ENCODE peak calls at places on chromosomes 12 and 14, in six cellular contexts. W is stomach, B is A549, C is WERI-Rb-1, U is left ventricle myocardium inferior, M is fibroblast of mammary gland. A is an unnamed sample.

GRCh38 chr12:18849080-18849479 is 111.2 kb downstream of the CAPZA3 start:
- DNase-seq in M (peak), U (no peak), B (no peak), W (no peak), C (no peak), A (peak)

GRCh38 chr12:98465950-98466349 is 49.4 kb upstream of the TMPO start:
- DNase-seq in B (no peak), U (no peak), M (peak), C (no peak), W (no peak), A (no peak)

GRCh38 chr12:52037248-52037861 is 13.9 kb upstream of the NR4A1 start:
- DNase-seq in M (peak), U (peak), C (peak), W (peak), B (no peak), A (peak)

GRCh38 chr14:60266021-60266937 is 17.3 kb downstream of the PPM1A start:
- DNase-seq in W (no peak), C (peak), M (peak), U (no peak), B (peak), A (no peak)

GRCh38 chr12:115897718-115898117 is 379.8 kb downstream of the MED13L start:
- DNase-seq in C (no peak), B (no peak), U (no peak), W (no peak), M (peak), A (peak)

GRCh38 chr14:103698380-103699260 is 16.6 kb downstream of the XRCC3 start:
- DNase-seq in U (peak), B (no peak), C (no peak), W (peak), M (no peak), A (no peak)

GRCh38 chr12:21502164-21502496 is 541 bp downstream of the GOLT1B start:
- DNase-seq in W (peak), B (peak), M (peak), C (no peak), U (no peak), A (peak)

GRCh38 chr12:129049917-129050316 is 196.6 kb downstream of the GLT1D1 start:
- DNase-seq in C (no peak), M (no peak), W (no peak), U (no peak), B (no peak), A (no peak)

GRCh38 chr14:23556700-23557440 is 799 bp downstream of the THTPA start:
- DNase-seq in M (no peak), B (no peak), U (no peak), W (no peak), C (no peak), A (no peak)

GRCh38 chr12:121805171-121805687 is 1.4 kb downstream of the SETD1B start:
- DNase-seq in M (peak), W (no peak), U (no peak), B (no peak), C (no peak), A (peak)

GRCh38 chr12:83057436-83057835 is 370.7 kb downstream of the TMTC2 start:
- DNase-seq in M (no peak), B (no peak), W (no peak), C (no peak), U (no peak), A (no peak)

GRCh38 chr12:101700299-101700820 is 2.9 kb downstream of the CHPT1 start:
- DNase-seq in U (no peak), B (no peak), M (no peak), C (no peak), W (no peak), A (no peak)

GRCh38 chr14:94571950-94572349 is 9.3 kb upstream of the SERPINA5 start:
- DNase-seq in C (no peak), B (no peak), M (peak), U (no peak), W (no peak), A (peak)

GRCh38 chr14:61651355-61651754 is 44.0 kb upstream of the HIF1A start:
- DNase-seq in B (no peak), U (no peak), W (no peak), M (no peak), C (no peak), A (no peak)

GRCh38 chr14:61654026-61654425 is 41.3 kb upstream of the HIF1A start:
- DNase-seq in B (no peak), C (no peak), W (no peak), U (no peak), M (no peak), A (no peak)

GRCh38 chr14:61655777-61656176 is 39.5 kb upstream of the HIF1A start:
- DNase-seq in M (no peak), B (no peak), W (no peak), U (no peak), C (no peak), A (no peak)

GRCh38 chr14:61652526-61653262 is 42.6 kb upstream of the HIF1A start:
- DNase-seq in B (no peak), C (no peak), W (no peak), M (peak), U (no peak), A (no peak)

GRCh38 chr14:61653507-61653906 is 41.8 kb upstream of the HIF1A start:
- DNase-seq in C (peak), B (no peak), W (no peak), U (no peak), M (peak), A (peak)
- H3K4me3 ChIP-seq in C (no peak), B (no peak), W (no peak), U (no peak), M (no peak), A (no peak)

DNA sequence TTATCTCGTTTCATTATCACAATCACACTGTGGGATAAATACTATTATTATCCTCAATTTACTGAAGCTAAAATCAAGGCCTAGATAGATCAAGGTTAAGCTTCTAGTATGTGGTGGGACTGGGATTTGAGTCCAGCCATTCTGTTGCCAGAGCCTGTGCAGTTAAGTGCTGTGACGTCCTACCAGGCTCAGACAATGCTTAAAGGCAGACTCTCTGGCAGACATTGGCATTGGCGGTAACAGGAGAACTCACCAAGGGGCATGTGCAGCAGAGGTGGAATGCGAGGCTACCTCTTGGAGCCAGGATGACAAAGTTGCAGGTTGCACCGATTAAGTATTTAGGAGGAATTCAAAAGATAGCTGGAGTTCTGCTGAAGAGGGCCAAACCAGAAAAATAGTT is 155.6 kb upstream of the IFNG-AS1 start:
- DNase-seq in C (no peak), U (no peak), B (no peak), M (no peak), W (no peak), A (no peak)
- H3K4me3 ChIP-seq in C (no peak), U (no peak), B (no peak), M (no peak), W (no peak), A (no peak)

GRCh38 chr12:106141452-106141851 is 2.7 kb upstream of the NUAK1 start:
- DNase-seq in C (no peak), B (no peak), W (no peak), U (no peak), M (no peak), A (no peak)

GRCh38 chr12:106138646-106139421 is at the start of gene NUAK1:
- DNase-seq in C (peak), B (peak), W (peak), M (no peak), U (peak), A (peak)

GRCh38 chr12:106139422-106140141 is 828 bp upstream of the NUAK1 start:
- DNase-seq in M (peak), C (peak), U (peak), W (peak), B (peak), A (peak)

GRCh38 chr12:106141003-106141402 is 2.2 kb upstream of the NUAK1 start:
- DNase-seq in B (no peak), C (no peak), M (no peak), W (no peak), U (no peak), A (no peak)

DNA sequence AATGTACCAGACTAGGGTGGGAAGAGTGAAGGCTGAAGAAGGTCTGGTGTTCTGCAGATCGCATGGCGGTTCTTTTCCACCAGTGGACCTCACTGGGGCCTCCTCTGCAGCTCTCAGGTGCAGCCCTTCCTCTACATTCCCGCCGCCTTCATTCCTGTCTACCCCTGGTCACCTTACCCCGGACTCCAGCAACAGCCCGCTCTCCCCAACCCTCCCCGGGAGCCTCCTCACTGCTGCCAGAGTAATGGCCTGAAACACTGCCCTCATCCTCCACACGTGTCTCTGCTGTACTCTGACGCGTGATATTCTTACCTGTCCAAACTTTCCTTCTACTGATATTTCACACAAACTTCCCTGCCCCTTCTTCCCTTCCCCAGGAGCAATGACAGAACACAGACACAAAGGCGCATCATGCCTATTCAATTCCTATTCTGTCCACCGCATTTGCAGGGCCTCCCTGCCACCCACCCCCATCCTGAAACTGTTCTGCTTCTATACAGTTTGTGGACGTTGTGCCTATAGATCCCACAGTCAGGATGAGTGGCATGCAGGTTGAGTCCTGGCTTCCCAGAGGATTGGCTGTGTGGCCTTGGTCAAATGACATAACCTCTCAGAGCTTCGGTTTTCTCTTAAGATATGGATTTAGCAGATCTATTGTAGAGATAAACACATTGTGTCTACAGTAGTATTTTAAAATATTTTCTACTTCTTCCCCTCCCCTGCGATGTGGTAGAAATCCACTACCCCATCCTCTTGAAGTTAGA is 1.7 kb upstream of the NUAK1 start:
- DNase-seq in M (no peak), C (no peak), U (no peak), B (no peak), W (no peak), A (no peak)
- H3K4me3 ChIP-seq in M (peak), C (no peak), U (peak), B (peak), W (peak), A (peak)

GRCh38 chr12:77941396-77941795 is 110.7 kb downstream of the NAV3 start:
- DNase-seq in M (no peak), B (no peak), U (no peak), C (no peak), W (no peak), A (peak)
- H3K4me3 ChIP-seq in M (peak), B (peak), U (no peak), C (no peak), W (no peak), A (peak)

DNA sequence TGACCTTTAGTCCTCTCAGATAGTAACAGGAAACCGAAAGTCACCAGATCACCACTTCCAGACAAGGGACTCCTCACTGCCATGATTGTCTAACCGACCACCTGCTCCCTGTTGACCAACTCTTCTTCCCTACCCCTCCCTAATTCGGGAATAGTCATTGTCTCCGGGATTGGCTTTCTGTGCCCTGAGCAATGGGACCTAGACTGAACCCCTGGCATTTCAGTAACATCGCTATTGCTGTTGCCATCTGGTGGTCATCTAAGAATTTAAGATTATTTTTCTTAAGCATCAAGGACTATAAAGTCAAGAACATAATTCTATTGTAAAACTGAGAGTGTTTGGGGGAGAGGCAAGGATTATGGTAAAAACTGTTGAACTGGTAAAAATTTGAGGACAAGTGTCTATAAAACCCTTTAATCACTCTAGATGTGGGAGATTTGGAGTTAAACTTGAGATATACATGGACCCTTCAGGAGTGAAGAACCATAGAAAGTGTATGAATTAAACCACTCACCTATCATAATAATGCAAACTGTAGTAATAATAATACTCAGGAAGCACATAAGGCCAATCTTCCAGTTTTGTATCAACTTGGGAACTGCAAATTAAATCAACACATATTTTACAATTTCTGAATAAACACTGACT is 6.3 kb downstream of the CLEC2A start:
- DNase-seq in U (no peak), M (peak), C (peak), W (no peak), B (peak), A (peak)
- H3K4me3 ChIP-seq in U (peak), M (no peak), C (no peak), W (peak), B (no peak), A (no peak)

GRCh38 chr14:99391671-99392070 is 89.0 kb downstream of the SETD3 start:
- DNase-seq in M (peak), C (no peak), U (no peak), B (no peak), W (no peak), A (peak)

GRCh38 chr14:99384446-99385417 is 95.9 kb downstream of the SETD3 start:
- DNase-seq in M (no peak), U (no peak), C (no peak), B (no peak), W (no peak), A (no peak)

GRCh38 chr14:99388286-99388685 is 92.4 kb downstream of the SETD3 start:
- DNase-seq in M (no peak), B (no peak), W (no peak), U (no peak), C (no peak), A (no peak)

GRCh38 chr14:99389171-99389826 is 91.4 kb downstream of the SETD3 start:
- DNase-seq in C (peak), B (peak), W (peak), U (no peak), M (peak), A (peak)

DNA sequence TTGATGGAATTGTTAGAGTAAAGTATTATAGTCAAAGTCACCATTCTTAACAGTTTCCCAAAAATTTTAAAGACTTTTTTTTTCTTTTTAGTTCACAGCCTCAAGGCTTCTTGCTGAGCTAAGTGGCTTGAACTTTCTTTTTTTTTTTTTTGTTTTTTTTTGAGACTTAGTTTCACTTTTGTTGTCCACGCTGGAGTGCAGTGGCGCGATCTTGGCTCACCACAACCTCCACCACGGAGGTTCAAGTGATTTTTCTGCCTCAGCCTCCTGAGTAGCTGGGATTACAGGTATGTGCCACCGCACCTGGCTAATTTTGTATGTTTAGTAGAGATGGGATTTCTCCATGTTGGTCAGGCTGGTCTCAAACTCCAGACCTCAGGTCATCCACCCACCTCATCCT is 92.8 kb downstream of the SETD3 start:
- DNase-seq in M (no peak), U (no peak), C (no peak), W (no peak), B (no peak), A (no peak)
- H3K4me3 ChIP-seq in M (no peak), U (no peak), C (no peak), W (no peak), B (no peak), A (no peak)

GRCh38 chr14:49641697-49642129 is 6.7 kb upstream of the DNAAF2 start:
- DNase-seq in C (peak), W (peak), B (no peak), U (no peak), M (no peak), A (peak)
- H3K4me3 ChIP-seq in C (no peak), W (no peak), B (no peak), U (peak), M (no peak), A (no peak)

A was measured in astrocyte of the spinal cord.